ENCODE peak calls at places on chromosomes 2 and 18, in five cellular contexts. K is HTR-8/SVneo, R is fibroblast of pulmonary artery, J is hippocampal formation, S is colonic mucosa. L is an unnamed sample.

GRCh38 chr2:226409134-226409533 is 390.5 kb downstream of the IRS1 start:
- DNase-seq in K (no peak), J (no peak), R (no peak), S (no peak), L (no peak)

GRCh38 chr18:23920054-23920453 is 94.5 kb upstream of the TTC39C start:
- DNase-seq in K (no peak), R (no peak), J (no peak), S (no peak), L (no peak)

GRCh38 chr18:51195086-51195601 is 2.3 kb downstream of the MEX3C start:
- DNase-seq in R (no peak), K (no peak), J (no peak), S (no peak), L (no peak)

GRCh38 chr2:207403141-207403540 is 126.6 kb upstream of the CREB1 start:
- DNase-seq in J (no peak), R (no peak), S (no peak), K (no peak), L (no peak)

GRCh38 chr2:236682651-236683422 is 113.2 kb downstream of the ACKR3 start:
- DNase-seq in R (no peak), J (no peak), S (no peak), K (no peak), L (no peak)

GRCh38 chr2:171923206-171923605 is 945 bp downstream of the HAT1 start:
- DNase-seq in J (no peak), R (peak), S (peak), K (no peak), L (no peak)

GRCh38 chr2:227256605-227257004 is 68.4 kb upstream of the MFF start:
- DNase-seq in K (no peak), J (no peak), S (no peak), R (no peak), L (no peak)

GRCh38 chr2:73759287-73759764 is 20.6 kb downstream of the DUSP11 start:
- DNase-seq in J (no peak), R (peak), K (no peak), S (no peak), L (no peak)

GRCh38 chr2:214593723-214594122 is 182.9 kb downstream of the VWC2L start:
- DNase-seq in K (no peak), R (peak), J (no peak), S (no peak), L (no peak)

GRCh38 chr2:5742126-5742525 is 49.9 kb downstream of the SOX11 start:
- DNase-seq in K (no peak), J (no peak), S (no peak), R (no peak), L (no peak)

GRCh38 chr2:181813963-181814565 is 77.5 kb upstream of the ITPRID2 start:
- DNase-seq in R (peak), S (no peak), J (no peak), K (no peak), L (no peak)

GRCh38 chr2:11753452-11753885 is 7.0 kb downstream of the LPIN1 start:
- DNase-seq in K (no peak), R (no peak), J (no peak), S (peak), L (no peak)

GRCh38 chr2:197452754-197453122 is 614 bp upstream of the COQ10B start:
- DNase-seq in J (no peak), K (no peak), R (no peak), S (no peak), L (no peak)

GRCh38 chr2:37786854-37787253 is 115.4 kb upstream of the CDC42EP3 start:
- DNase-seq in K (no peak), J (no peak), S (peak), R (no peak), L (peak)

GRCh38 chr2:113876503-113877387 is 13.1 kb upstream of the ACTR3 start:
- DNase-seq in J (no peak), S (peak), R (peak), K (no peak), L (peak)

GRCh38 chr18:34867520-34867919 is 157.4 kb downstream of the DTNA start:
- DNase-seq in J (no peak), R (peak), K (no peak), S (no peak), L (no peak)

GRCh38 chr2:201777043-201777442 is 3.7 kb downstream of the ALS2 start:
- DNase-seq in R (no peak), K (no peak), S (no peak), J (no peak), L (no peak)

GRCh38 chr18:63511285-63511684 is 30.9 kb upstream of the SERPINB12 start:
- DNase-seq in R (peak), J (no peak), S (no peak), K (peak), L (peak)

GRCh38 chr2:910698-911097 is 40.0 kb upstream of the SNTG2 start:
- DNase-seq in R (no peak), J (no peak), K (no peak), S (no peak), L (no peak)

GRCh38 chr18:39909706-39910105 is 2045.3 kb upstream of the PIK3C3 start:
- DNase-seq in S (no peak), K (no peak), R (no peak), J (no peak), L (no peak)

GRCh38 chr2:236155406-236155805 is 12.8 kb downstream of the GBX2 start:
- DNase-seq in S (no peak), J (no peak), R (no peak), K (no peak), L (no peak)

GRCh38 chr18:63603772-63604171 is 16.6 kb downstream of the SERPINB13 start:
- DNase-seq in J (no peak), S (no peak), K (no peak), R (no peak), L (no peak)

GRCh38 chr2:26913599-26914285 is 56.7 kb upstream of the MAPRE3 start:
- DNase-seq in K (no peak), S (no peak), R (peak), J (no peak), L (no peak)

GRCh38 chr2:101063753-101064502 is 61.8 kb downstream of the RPL31 start:
- DNase-seq in K (no peak), S (no peak), R (peak), J (no peak), L (no peak)

GRCh38 chr2:36397728-36398413 is 42.3 kb downstream of the CRIM1 start:
- DNase-seq in S (peak), K (no peak), R (no peak), J (no peak), L (no peak)

GRCh38 chr2:218860950-218861381 is 1.4 kb downstream of the WNT6 start:
- DNase-seq in R (peak), J (no peak), K (peak), S (no peak), L (peak)

GRCh38 chr18:9802175-9802747 is 83.5 kb upstream of the TXNDC2 start:
- DNase-seq in R (no peak), K (no peak), J (no peak), S (no peak), L (no peak)

GRCh38 chr2:241988146-241988545 is 118.6 kb downstream of the RTP5 start:
- DNase-seq in K (no peak), R (no peak), S (no peak), J (no peak), L (no peak)

GRCh38 chr18:2396162-2396505 is 175.2 kb downstream of the METTL4 start:
- DNase-seq in K (no peak), J (no peak), S (no peak), R (no peak), L (no peak)

L was measured in prostate gland.